ENCODE peak calls at places on chromosomes 4 and X, in seven cellular contexts. W is SK-N-SH, R is HCT116, A is GM12878, L is HepG2, I is H1, S is K562. E is an unnamed sample.

GRCh38 chr4:8228319-8229250 is 29.5 kb downstream of the SH3TC1 start:
- DNase-seq in I (no peak), R (no peak), A (peak; percentile 76), W (no peak), S (peak; percentile 58), L (no peak), E (no peak)

GRCh38 chrX:1686642-1687041 is 71.8 kb downstream of the ASMT start:
- DNase-seq in R (no peak), I (no peak), W (no peak), S (no peak), A (no peak), L (no peak), E (no peak)

GRCh38 chr4:8351931-8352367 is 82.4 kb downstream of the HTRA3 start:
- DNase-seq in W (no peak), L (peak; percentile 21), R (no peak), I (no peak), A (no peak), S (no peak), E (peak; percentile 69)

GRCh38 chr4:51895158-51895557 is 52.2 kb downstream of the DCUN1D4 start:
- DNase-seq in W (no peak), R (no peak), A (no peak), S (no peak), I (no peak), L (no peak), E (no peak)

GRCh38 chr4:105895324-105895608 is at the start of gene NPNT:
- DNase-seq in I (no peak), L (no peak), A (no peak), R (no peak), S (no peak), W (peak; percentile 60), E (peak; percentile 29)

GRCh38 chr4:39976945-39977488 is 694 bp downstream of the PDS5A start:
- DNase-seq in I (no peak), W (no peak), A (no peak), R (no peak), L (no peak), S (no peak), E (peak; percentile 18)

GRCh38 chr4:122930877-122931276 is 8.5 kb upstream of the NUDT6 start:
- DNase-seq in L (no peak), S (no peak), R (no peak), A (no peak), W (no peak), I (no peak), E (no peak)

GRCh38 chr4:142351958-142352357 is 494.1 kb downstream of the INPP4B start:
- DNase-seq in W (no peak), R (no peak), I (no peak), S (no peak), L (no peak), A (no peak), E (no peak)

GRCh38 chrX:148784859-148785655 is 284.6 kb downstream of the AFF2 start:
- DNase-seq in A (no peak), L (no peak), R (no peak), S (no peak), I (no peak), W (no peak), E (no peak)

GRCh38 chr4:55407119-55407518 is 11.4 kb downstream of the TMEM165 start:
- DNase-seq in S (no peak), L (no peak), R (no peak), W (no peak), A (no peak), I (no peak), E (no peak)

GRCh38 chr4:8493484-8493883 is 52.9 kb downstream of the TRMT44 start:
- DNase-seq in L (no peak), R (no peak), I (no peak), W (no peak), S (no peak), A (no peak), E (no peak)

GRCh38 chr4:3257691-3258482 is 8.9 kb downstream of the MSANTD1 start:
- DNase-seq in L (no peak), S (no peak), R (no peak), A (peak; percentile 7), I (no peak), W (no peak), E (no peak)

GRCh38 chrX:8711401-8711800 is 20.5 kb downstream of the ANOS1 start:
- DNase-seq in R (no peak), L (no peak), I (no peak), A (no peak), W (no peak), S (peak; percentile 10), E (no peak)

GRCh38 chr4:112517911-112518310 is 1.9 kb upstream of the NEUROG2 start:
- DNase-seq in A (no peak), W (no peak), I (no peak), S (no peak), R (no peak), L (no peak), E (no peak)

GRCh38 chr4:14188214-14188613 is 560.7 kb upstream of the BOD1L1 start:
- DNase-seq in L (no peak), I (no peak), R (no peak), A (no peak), W (no peak), S (no peak), E (no peak)

GRCh38 chr4:98938386-98938785 is 9.5 kb upstream of the EIF4E start:
- DNase-seq in A (no peak), I (no peak), W (no peak), S (no peak), R (no peak), L (no peak), E (no peak)

GRCh38 chr4:97576955-97577354 is 566.3 kb downstream of the STPG2 start:
- DNase-seq in R (no peak), L (no peak), S (no peak), W (no peak), A (no peak), I (no peak), E (no peak)

GRCh38 chrX:42714981-42715688 is 62.8 kb downstream of the PPP1R2C start:
- DNase-seq in A (no peak), S (no peak), R (no peak), W (peak; percentile 25), L (peak; percentile 14), I (peak; percentile 23), E (peak; percentile 60)

GRCh38 chrX:20639115-20639514 is 372.4 kb upstream of the RPS6KA3 start:
- DNase-seq in A (no peak), R (no peak), I (no peak), L (no peak), S (no peak), W (no peak), E (no peak)

GRCh38 chrX:134013092-134013497 is 27.7 kb upstream of the GPC3 start:
- DNase-seq in S (no peak), A (no peak), W (no peak), R (no peak), I (no peak), L (no peak), E (no peak)

GRCh38 chr4:71270901-71271300 is 67.9 kb upstream of the SLC4A4 start:
- DNase-seq in I (no peak), S (peak; percentile 9), A (no peak), R (peak; percentile 8), W (peak; percentile 1), L (peak; percentile 29), E (peak; percentile 36)

GRCh38 chr4:38757945-38758344 is 24.8 kb downstream of the TLR10 start:
- DNase-seq in L (no peak), I (peak; percentile 21), R (peak; percentile 61), S (no peak), A (no peak), W (no peak), E (peak; percentile 66)

GRCh38 chrX:2898861-2899512 is 30.2 kb downstream of the ARSD start:
- DNase-seq in S (no peak), L (peak; percentile 24), R (no peak), W (no peak), A (no peak), I (no peak), E (no peak)

GRCh38 chr4:52619591-52619931 is 39.5 kb downstream of the USP46 start:
- DNase-seq in R (no peak), I (no peak), W (no peak), A (no peak), S (no peak), L (no peak), E (no peak)

GRCh38 chr4:146283758-146284651 is 69.7 kb downstream of the REELD1 start:
- DNase-seq in A (no peak), I (no peak), S (no peak), W (no peak), R (no peak), L (no peak), E (no peak)

GRCh38 chrX:350534-351321 is 32.1 kb upstream of the GTPBP6 start:
- DNase-seq in A (no peak), R (no peak), W (no peak), S (no peak), I (no peak), L (no peak), E (no peak)

GRCh38 chrX:15576019-15576418 is 24.7 kb downstream of the ACE2 start:
- DNase-seq in S (no peak), L (no peak), A (no peak), W (no peak), I (no peak), R (no peak), E (no peak)
- TF ChIP-seq JUND in S (no peak), L (no peak), A (no peak), W (no peak), I (no peak), R (no peak), E (no peak)

GRCh38 chr4:1409806-1410425 is 3.7 kb upstream of the NKX1-1 start:
- DNase-seq in A (no peak), W (peak; percentile 53), S (no peak), I (no peak), R (no peak), L (no peak), E (no peak)
- TF ChIP-seq JUND in A (no peak), W (no peak), S (no peak), I (no peak), R (no peak), L (no peak), E (no peak)

GRCh38 chr4:17544831-17545234 is 29.9 kb downstream of the CLRN2 start:
- DNase-seq in S (no peak), A (no peak), R (no peak), W (peak; percentile 36), L (peak; percentile 68), I (no peak), E (peak; percentile 60)

GRCh38 chr4:17544205-17544604 is 29.2 kb downstream of the CLRN2 start:
- DNase-seq in A (no peak), L (peak; percentile 98), S (no peak), W (no peak), R (no peak), I (peak; percentile 25), E (peak; percentile 33)

GRCh38 chr4:17546678-17547077 is 30.3 kb upstream of the LAP3 start:
- DNase-seq in S (no peak), A (no peak), I (no peak), L (no peak), W (no peak), R (no peak), E (no peak)

GRCh38 chr4:17546222-17546621 is 30.8 kb upstream of the LAP3 start:
- DNase-seq in L (no peak), S (no peak), W (no peak), I (no peak), R (no peak), A (no peak), E (no peak)

GRCh38 chr4:17545374-17546140 is 30.6 kb downstream of the CLRN2 start:
- DNase-seq in W (no peak), R (no peak), A (no peak), I (no peak), L (no peak), S (no peak), E (no peak)
- TF ChIP-seq JUND in W (no peak), R (no peak), A (no peak), I (no peak), L (no peak), S (peak; percentile 18), E (no peak)

GRCh38 chr4:57605374-57605773 is 495.2 kb upstream of the IGFBP7 start:
- DNase-seq in A (no peak), W (no peak), R (no peak), I (no peak), S (no peak), L (no peak), E (no peak)
- TF ChIP-seq JUND in A (no peak), W (no peak), R (no peak), I (no peak), S (no peak), L (no peak), E (no peak)